ENCODE peak calls at places on chromosomes 3 and 15, in four cellular contexts. F, P, W and C are unnamed samples.

GRCh38 chr15:42065478-42065877 is 28.9 kb downstream of the PLA2G4D start:
- DNase-seq in F (no peak), P (no peak), W (no peak), C (no peak)

GRCh38 chr3:156670652-156671051 is 3.7 kb upstream of the TIPARP start:
- DNase-seq in F (no peak), P (no peak), W (no peak), C (no peak)

GRCh38 chr15:52105856-52106255 is 6.7 kb downstream of the BCL2L10 start:
- DNase-seq in F (no peak), P (no peak), W (no peak), C (no peak)

GRCh38 chr15:87623832-87624231 is 632.7 kb downstream of the NTRK3 start:
- DNase-seq in F (no peak), P (no peak), W (no peak), C (no peak)

GRCh38 chr3:122646146-122646988 is 34.3 kb upstream of the PARP14 start:
- DNase-seq in F (no peak), P (no peak), W (peak), C (no peak)

GRCh38 chr3:52065264-52065756 is 8.9 kb upstream of the DUSP7 start:
- DNase-seq in F (no peak), P (no peak), W (no peak), C (peak)

GRCh38 chr15:48109856-48110531 is 10.8 kb upstream of the SLC24A5 start:
- DNase-seq in F (no peak), P (no peak), W (no peak), C (no peak)

GRCh38 chr3:186180151-186180550 is 71.3 kb upstream of the ETV5 start:
- DNase-seq in F (no peak), P (no peak), W (no peak), C (no peak)

GRCh38 chr3:14392803-14393319 is 9.5 kb upstream of the SLC6A6 start:
- DNase-seq in F (no peak), P (no peak), W (no peak), C (no peak)

GRCh38 chr3:129195731-129196256 is 12.1 kb upstream of the CNBP start:
- DNase-seq in F (no peak), P (no peak), W (peak), C (no peak)

GRCh38 chr3:37571269-37571668 is 290.4 kb upstream of the CTDSPL start:
- DNase-seq in F (no peak), P (no peak), W (peak), C (no peak)

GRCh38 chr3:46901591-46902187 is 24.2 kb downstream of the PTH1R start:
- DNase-seq in F (no peak), P (peak), W (no peak), C (no peak)

GRCh38 chr3:114823061-114823460 is 324.0 kb downstream of the ZBTB20 start:
- DNase-seq in F (no peak), P (no peak), W (no peak), C (no peak)

GRCh38 chr15:45417303-45417950 is 39.1 kb upstream of the GATM start:
- DNase-seq in F (no peak), P (no peak), W (no peak), C (no peak)

GRCh38 chr3:190586631-190587000 is 72.7 kb downstream of the IL1RAP start:
- DNase-seq in F (no peak), P (no peak), W (peak), C (no peak)

GRCh38 chr3:48432411-48433371 is 2.8 kb upstream of the PLXNB1 start:
- DNase-seq in F (no peak), P (peak), W (peak), C (no peak)
- H3K27ac ChIP-seq in F (peak), P (no peak), W (no peak), C (no peak)

DNA sequence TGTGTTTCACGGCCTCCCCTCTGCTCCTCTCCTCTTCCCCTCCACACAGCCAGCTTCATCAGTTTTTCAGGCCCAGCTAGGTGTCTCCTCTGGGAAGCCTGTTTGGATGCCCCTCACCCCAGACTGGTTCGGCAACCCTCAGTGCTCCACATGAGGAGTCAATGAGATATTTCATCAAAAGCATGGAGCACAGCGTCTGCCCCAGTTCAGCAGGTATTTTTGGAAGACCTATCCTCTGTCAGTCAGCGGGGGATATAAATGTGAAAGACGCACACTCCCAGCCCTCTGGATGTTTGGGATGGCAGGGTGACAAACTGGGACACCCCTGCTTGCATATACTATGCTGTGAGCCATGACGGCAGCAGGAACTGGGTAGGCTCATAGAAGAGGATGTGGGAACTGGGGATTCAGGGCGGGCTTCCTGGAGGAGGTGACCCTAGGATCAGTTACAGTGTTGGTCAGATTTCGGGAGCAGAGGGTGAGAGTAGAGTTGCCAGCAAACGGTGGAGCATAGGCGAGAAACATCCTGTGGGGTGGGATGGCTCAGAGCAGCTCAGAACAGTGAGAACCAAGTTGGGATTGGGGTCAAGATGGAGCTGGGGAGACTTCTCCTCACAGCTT is 42.9 kb downstream of the PXYLP1 start:
- DNase-seq in F (no peak), P (no peak), W (no peak), C (no peak)
- H3K27ac ChIP-seq in F (no peak), P (no peak), W (no peak), C (no peak)

GRCh38 chr15:74203914-74204431 is 1.4 kb upstream of the STRA6 start:
- DNase-seq in F (peak), P (peak), W (peak), C (peak)
- H3K27ac ChIP-seq in F (no peak), P (no peak), W (no peak), C (no peak)

DNA sequence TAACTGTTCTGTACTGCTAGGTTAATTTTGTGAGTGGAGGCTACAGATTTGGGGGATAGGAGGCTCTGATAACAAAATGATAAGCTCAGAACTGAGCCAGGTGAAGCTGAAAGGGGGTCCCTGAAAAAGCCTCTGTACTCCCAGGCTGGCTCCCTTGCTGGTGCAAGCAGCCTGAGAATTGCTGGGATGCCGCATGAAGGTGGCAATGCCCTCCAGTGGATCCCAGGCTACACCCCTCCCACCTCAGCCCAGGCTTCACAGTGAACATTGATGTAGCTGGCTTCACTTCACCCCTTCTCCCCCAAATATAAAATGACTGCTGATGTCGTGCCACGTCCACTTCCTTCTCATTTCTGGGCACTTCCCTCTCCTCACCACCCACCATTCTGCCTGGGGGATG is 9.8 kb upstream of the ARHGEF26 start:
- DNase-seq in F (no peak), P (no peak), W (no peak), C (no peak)
- H3K27ac ChIP-seq in F (no peak), P (no peak), W (no peak), C (no peak)

GRCh38 chr3:67401911-67402310 is 252.5 kb downstream of the SUCLG2 start:
- DNase-seq in F (no peak), P (no peak), W (peak), C (peak)
- H3K27ac ChIP-seq in F (no peak), P (no peak), W (no peak), C (no peak)

GRCh38 chr15:67180514-67181191 is 73.8 kb downstream of the AAGAB start:
- DNase-seq in F (no peak), P (no peak), W (no peak), C (no peak)
- H3K27ac ChIP-seq in F (no peak), P (no peak), W (peak), C (no peak)

GRCh38 chr3:16547555-16547954 is 34.1 kb upstream of the RFTN1 start:
- DNase-seq in F (no peak), P (no peak), W (no peak), C (no peak)
- H3K27ac ChIP-seq in F (no peak), P (no peak), W (no peak), C (no peak)